ENCODE peak calls at places on chromosomes 4 and X, in five cellular contexts. S is stomach, R is HTR-8/SVneo, L is lower lobe of right lung, F is AG09309. Y is an unnamed sample.

GRCh38 chrX:119990995-119991787 is 47.6 kb upstream of the NKAP start:
- DNase-seq in R (no peak), L (peak; percentile 47), F (no peak), S (no peak), Y (peak; percentile 54)

GRCh38 chr4:40178672-40179071 is 18.2 kb upstream of the RHOH start:
- DNase-seq in F (no peak), L (no peak), S (no peak), R (no peak), Y (no peak)

GRCh38 chr4:130393246-130394041 is 1297.5 kb downstream of the C4orf33 start:
- DNase-seq in L (no peak), F (no peak), R (no peak), S (no peak), Y (no peak)

GRCh38 chrX:140572724-140573123 is 67.9 kb upstream of the SOX3 start:
- DNase-seq in S (peak; percentile 49), F (no peak), L (no peak), R (peak; percentile 1), Y (no peak)

GRCh38 chr4:123304151-123305021 is 92.2 kb upstream of the SPRY1 start:
- DNase-seq in F (no peak), R (no peak), L (no peak), S (no peak), Y (no peak)

GRCh38 chr4:120018786-120019185 is 47.9 kb downstream of the MAD2L1 start:
- DNase-seq in S (no peak), L (no peak), F (no peak), R (no peak), Y (no peak)

GRCh38 chr4:186820371-186820990 is 96.8 kb upstream of the FAT1 start:
- DNase-seq in L (peak; percentile 48), F (no peak), R (no peak), S (no peak), Y (peak; percentile 56)

GRCh38 chr4:144582105-144582850 is 63.7 kb upstream of the HHIP start:
- DNase-seq in L (no peak), R (no peak), S (no peak), F (no peak), Y (no peak)

GRCh38 chr4:172794378-172794777 is 374.2 kb upstream of the GALNT7 start:
- DNase-seq in F (no peak), L (no peak), S (no peak), R (no peak), Y (no peak)

GRCh38 chr4:86778169-86778568 is 71.0 kb downstream of the SLC10A6 start:
- DNase-seq in S (no peak), R (no peak), L (no peak), F (no peak), Y (no peak)

GRCh38 chrX:84469226-84469625 is 33.0 kb downstream of the HDX start:
- DNase-seq in R (peak; percentile 0), F (no peak), L (no peak), S (no peak), Y (no peak)

GRCh38 chr4:33722800-33723511 is 2521.4 kb downstream of the ARAP2 start:
- DNase-seq in R (no peak), L (no peak), F (no peak), S (no peak), Y (no peak)

GRCh38 chr4:182922551-182923284 is 5.5 kb upstream of the DCTD start:
- DNase-seq in R (no peak), F (no peak), S (no peak), L (no peak), Y (no peak)

GRCh38 chr4:123986268-123986798 is 589.7 kb downstream of the SPRY1 start:
- DNase-seq in L (no peak), F (peak; percentile 65), R (peak; percentile 43), S (no peak), Y (peak; percentile 57)

GRCh38 chr4:21447320-21448055 is 501.1 kb downstream of the KCNIP4 start:
- DNase-seq in L (no peak), R (no peak), F (no peak), S (no peak), Y (no peak)